ENCODE peak calls at places on chromosome 20, in eight cellular contexts. S is MM.1S; N is IMR-90; T is PC-3; H is HepG2; E is CD8-positive, alpha-beta T cell; I is right cardiac atrium; L is psoas muscle. R is an unnamed sample.

GRCh38 chr20:61912665-61913422 is 152.8 kb downstream of the TAF4 start:
- DNase-seq in S (peak; percentile 9), N (no peak), T (no peak), H (no peak), E (no peak), I (peak; percentile 21), L (no peak), R (no peak)

GRCh38 chr20:2559641-2560040 is 23.3 kb downstream of the TMC2 start:
- DNase-seq in S (no peak), N (no peak), T (no peak), H (no peak), E (no peak), I (no peak), L (no peak), R (no peak)

GRCh38 chr20:8932192-8933150 is 136.4 kb upstream of the PLCB4 start:
- DNase-seq in S (no peak), N (peak; percentile 67), T (peak; percentile 66), H (no peak), E (no peak), I (no peak), L (no peak), R (no peak)

GRCh38 chr20:34112600-34113061 is 588 bp upstream of the EIF2S2 start:
- DNase-seq in S (peak; percentile 29), N (peak; percentile 31), T (no peak), H (peak; percentile 48), E (peak; percentile 17), I (no peak), L (no peak), R (no peak)

GRCh38 chr20:50727792-50728485 is 3.4 kb upstream of the PARD6B start:
- DNase-seq in S (no peak), N (no peak), T (no peak), H (peak; percentile 85), E (no peak), I (no peak), L (no peak), R (no peak)

GRCh38 chr20:35796556-35796955 is 24.7 kb downstream of the PHF20 start:
- DNase-seq in S (no peak), N (peak; percentile 12), T (no peak), H (no peak), E (no peak), I (no peak), L (no peak), R (peak; percentile 37)

GRCh38 chr20:11159728-11160127 is 485.9 kb upstream of the JAG1 start:
- DNase-seq in S (no peak), N (peak; percentile 91), T (no peak), H (no peak), E (no peak), I (no peak), L (no peak), R (no peak)

GRCh38 chr20:39855799-39856198 is 833.2 kb downstream of the MAFB start:
- DNase-seq in S (no peak), N (peak; percentile 79), T (no peak), H (no peak), E (no peak), I (no peak), L (no peak), R (no peak)

GRCh38 chr20:62370115-62370806 is 3.1 kb upstream of the LAMA5 start:
- DNase-seq in S (no peak), N (peak; percentile 79), T (peak; percentile 91), H (no peak), E (no peak), I (peak; percentile 79), L (peak; percentile 45), R (no peak)

DNA sequence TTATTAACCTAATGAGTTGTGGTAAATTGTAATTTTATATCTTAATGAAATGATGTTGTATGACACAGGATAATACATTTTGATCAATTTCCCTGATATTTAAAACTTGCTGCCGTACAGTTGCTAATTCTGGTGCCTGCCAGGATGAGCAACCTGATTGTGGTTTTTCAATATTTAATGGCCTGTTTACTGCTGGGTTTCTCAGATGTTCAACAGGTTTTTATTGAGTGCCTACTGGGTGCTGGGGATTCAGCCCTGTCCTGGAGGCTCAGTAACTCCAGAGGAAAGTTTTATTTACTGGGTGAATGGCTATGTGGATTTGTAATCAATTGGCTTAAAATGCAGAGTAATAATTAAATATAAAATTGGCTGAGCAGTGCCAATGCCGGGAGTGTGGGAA is 8.0 kb downstream of the TOX2 start:
- DNase-seq in S (no peak), N (no peak), T (peak; percentile 72), H (no peak), E (no peak), I (no peak), L (no peak), R (no peak)
- H3K4me3 ChIP-seq in S (no peak overlapping the region), N (no peak overlapping the region), T (no peak overlapping the region), H (no peak overlapping the region), E (no peak overlapping the region), I (no peak overlapping the region), L (no peak overlapping the region), R (no peak overlapping the region)

GRCh38 chr20:17644451-17644850 is 37.6 kb downstream of the RRBP1 start:
- DNase-seq in S (no peak), N (no peak), T (no peak), H (no peak), E (no peak), I (peak; percentile 64), L (peak; percentile 62), R (no peak)
- H3K4me1 ChIP-seq in S (no peaks in the 10 kb centered on the region), N (peaks cover 24% of the 10 kb centered on the region), T (no peaks in the 10 kb centered on the region), H (peaks cover 40% of the 10 kb centered on the region), E (no peaks in the 10 kb centered on the region), I (peaks cover 38% of the 10 kb centered on the region), L (peaks cover 74% of the 10 kb centered on the region), R (no peaks in the 10 kb centered on the region)

GRCh38 chr20:20201639-20202038 is 149.3 kb downstream of the CFAP61 start:
- DNase-seq in S (no peak), N (no peak), T (no peak), H (no peak), E (no peak), I (no peak), L (no peak), R (no peak)

GRCh38 chr20:20203784-20204183 is 151.5 kb downstream of the CFAP61 start:
- DNase-seq in S (no peak), N (no peak), T (no peak), H (peak; percentile 15), E (no peak), I (no peak), L (no peak), R (no peak)

GRCh38 chr20:20199338-20200160 is 147.2 kb downstream of the CFAP61 start:
- DNase-seq in S (no peak), N (no peak), T (no peak), H (no peak), E (no peak), I (no peak), L (no peak), R (no peak)

GRCh38 chr20:20202793-20203192 is 150.5 kb downstream of the CFAP61 start:
- DNase-seq in S (no peak), N (no peak), T (no peak), H (no peak), E (no peak), I (no peak), L (no peak), R (no peak)

DNA sequence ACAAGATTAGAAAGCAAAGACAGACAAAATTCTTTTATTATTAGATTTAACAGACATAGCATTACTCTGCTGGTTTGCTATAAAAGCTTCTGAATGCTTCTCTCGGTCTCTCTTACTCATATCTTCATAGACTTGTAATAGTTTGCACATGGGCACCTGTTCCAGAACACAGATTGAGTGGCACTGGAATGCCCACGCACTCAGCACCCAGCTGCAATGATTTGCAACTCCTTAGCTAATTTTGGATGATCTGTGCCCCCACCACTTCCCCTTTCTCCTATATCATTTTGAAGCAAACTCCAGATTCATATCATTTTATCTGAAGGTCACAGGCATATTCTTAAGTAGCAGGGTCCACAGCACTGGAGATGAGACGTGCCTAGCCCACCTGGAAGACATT is 148.8 kb downstream of the CFAP61 start:
- DNase-seq in S (no peak), N (no peak), T (no peak), H (no peak), E (no peak), I (no peak), L (no peak), R (no peak)
- H3K27ac ChIP-seq in S (no peak overlapping the region), N (no peak overlapping the region), T (no peak overlapping the region), H (no peak overlapping the region), E (no peak overlapping the region), I (no peak overlapping the region), L (no peak overlapping the region), R (no peak overlapping the region)

GRCh38 chr20:63737690-63737939 is 1.2 kb downstream of the LIME1 start:
- DNase-seq in S (no peak), N (no peak), T (no peak), H (peak; percentile 60), E (no peak), I (no peak), L (no peak), R (peak; percentile 55)
- H3K4me3 ChIP-seq in S (peak overlapping the region; percentile 86), N (no peak overlapping the region), T (no peak overlapping the region), H (peak overlapping the region; percentile 85), E (peak overlapping the region; percentile 80), I (peak overlapping the region; percentile 7), L (peak overlapping the region; percentile 25), R (no peak overlapping the region)

GRCh38 chr20:17667445-17667844 is 14.6 kb downstream of the RRBP1 start:
- DNase-seq in S (no peak), N (no peak), T (no peak), H (no peak), E (no peak), I (no peak), L (no peak), R (no peak)

GRCh38 chr20:17663486-17663885 is 18.6 kb downstream of the RRBP1 start:
- DNase-seq in S (no peak), N (peak; percentile 42), T (no peak), H (no peak), E (no peak), I (no peak), L (no peak), R (no peak)

GRCh38 chr20:17664025-17664638 is 17.9 kb downstream of the RRBP1 start:
- DNase-seq in S (no peak), N (no peak), T (no peak), H (no peak), E (no peak), I (no peak), L (no peak), R (no peak)

GRCh38 chr20:17666491-17666890 is 15.6 kb downstream of the RRBP1 start:
- DNase-seq in S (no peak), N (peak; percentile 60), T (no peak), H (no peak), E (no peak), I (no peak), L (no peak), R (no peak)

DNA sequence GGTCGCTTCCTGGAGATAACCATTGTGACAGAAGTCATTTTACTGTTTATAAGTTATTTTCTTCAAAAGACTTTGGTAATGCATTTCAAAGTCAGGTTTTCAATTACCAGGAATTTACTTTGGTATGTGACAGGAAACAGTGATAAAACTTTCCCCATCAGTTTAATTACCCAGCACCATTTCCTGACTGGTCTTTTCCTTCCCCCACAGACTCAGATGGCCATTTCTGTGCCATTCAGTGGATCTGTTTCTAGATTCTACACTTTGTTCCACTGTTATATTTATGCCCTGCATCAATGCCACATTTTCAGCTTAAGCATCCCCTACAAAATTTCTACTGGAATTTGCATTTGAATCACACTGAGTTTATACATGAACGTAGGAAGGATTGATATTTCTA is 16.3 kb downstream of the RRBP1 start:
- DNase-seq in S (no peak), N (no peak), T (no peak), H (no peak), E (no peak), I (no peak), L (no peak), R (no peak)
- H3K4me1 ChIP-seq in S (peaks cover 34% of the 10 kb centered on the region), N (peaks cover 29% of the 10 kb centered on the region), T (no peaks in the 10 kb centered on the region), H (peaks cover 61% of the 10 kb centered on the region), E (peaks cover 16% of the 10 kb centered on the region), I (peaks cover 10% of the 10 kb centered on the region), L (peaks cover 6% of the 10 kb centered on the region), R (peaks cover 7% of the 10 kb centered on the region)

GRCh38 chr20:4544765-4545164 is 176.9 kb upstream of the PRND start:
- DNase-seq in S (no peak), N (peak; percentile 93), T (peak; percentile 61), H (no peak), E (no peak), I (no peak), L (no peak), R (no peak)
- H3K27ac ChIP-seq in S (no peak overlapping the region), N (no peak overlapping the region), T (peak overlapping the region; percentile 12), H (no peak overlapping the region), E (no peak overlapping the region), I (no peak overlapping the region), L (no peak overlapping the region), R (no peak overlapping the region)

R was measured in CD4-positive, CD25-positive, alpha-beta regulatory T cell.